ENCODE peak calls at places on chromosomes 3 and 15, in ten cellular contexts. D, J, M, H, P, A, Q, L, X and U are unnamed samples.

GRCh38 chr15:60534546-60534945 is 55.6 kb upstream of the ICE2 start:
- DNase-seq in D (no peak), J (no peak), M (no peak), H (no peak), P (no peak), A (no peak), Q (no peak), L (no peak), X (no peak), U (no peak)

GRCh38 chr3:32470362-32470761 is 32.3 kb downstream of the CMTM6 start:
- DNase-seq in D (no peak), J (no peak), M (no peak), H (no peak), P (no peak), A (no peak), Q (no peak), L (no peak), X (no peak), U (no peak)

GRCh38 chr15:100201376-100202280 is 140.1 kb downstream of the ADAMTS17 start:
- DNase-seq in D (no peak), J (no peak), M (no peak), H (peak; percentile 4), P (peak; percentile 17), A (no peak), Q (no peak), L (no peak), X (no peak), U (no peak)

GRCh38 chr3:9867106-9867505 is 12.9 kb downstream of the CIDEC start:
- DNase-seq in D (no peak), J (no peak), M (no peak), H (no peak), P (no peak), A (no peak), Q (no peak), L (no peak), X (no peak), U (no peak)

GRCh38 chr3:33936171-33936920 is 137.9 kb downstream of the PDCD6IP start:
- DNase-seq in D (no peak), J (no peak), M (no peak), H (no peak), P (no peak), A (no peak), Q (no peak), L (no peak), X (no peak), U (no peak)

GRCh38 chr15:88618686-88619085 is 2.5 kb upstream of the AEN start:
- DNase-seq in D (no peak), J (no peak), M (no peak), H (no peak), P (no peak), A (no peak), Q (no peak), L (no peak), X (no peak), U (no peak)

GRCh38 chr15:58282060-58282708 is 144.0 kb downstream of the AQP9 start:
- DNase-seq in D (no peak), J (no peak), M (no peak), H (no peak), P (no peak), A (no peak), Q (no peak), L (no peak), X (no peak), U (no peak)

GRCh38 chr3:20173844-20174410 is 12.1 kb downstream of the SGO1 start:
- DNase-seq in D (no peak), J (no peak), M (no peak), H (no peak), P (no peak), A (no peak), Q (no peak), L (no peak), X (no peak), U (peak; percentile 62)

GRCh38 chr3:49772703-49773102 is 13.6 kb downstream of the IP6K1 start:
- DNase-seq in D (no peak), J (no peak), M (no peak), H (no peak), P (no peak), A (no peak), Q (no peak), L (no peak), X (no peak), U (no peak)

GRCh38 chr3:60277376-60277800 is 973.9 kb downstream of the FHIT start:
- DNase-seq in D (no peak), J (no peak), M (no peak), H (no peak), P (no peak), A (no peak), Q (no peak), L (no peak), X (no peak), U (no peak)

GRCh38 chr3:138089091-138089490 is 26.3 kb downstream of the DZIP1L start:
- DNase-seq in D (no peak), J (no peak), M (no peak), H (no peak), P (no peak), A (peak; percentile 88), Q (no peak), L (no peak), X (peak; percentile 57), U (no peak)

GRCh38 chr3:97830627-97831026 is 8.8 kb downstream of the CRYBG3 start:
- DNase-seq in D (no peak), J (no peak), M (no peak), H (no peak), P (no peak), A (no peak), Q (no peak), L (no peak), X (peak; percentile 27), U (no peak)

GRCh38 chr3:62186967-62187366 is 186.4 kb downstream of the FEZF2 start:
- DNase-seq in D (no peak), J (no peak), M (no peak), H (no peak), P (no peak), A (peak; percentile 50), Q (no peak), L (no peak), X (peak; percentile 37), U (no peak)